ENCODE peak calls at places on chromosomes 7 and 10, in four cellular contexts. O is activated CD8-positive, alpha-beta memory T cell treated with anti-CD3 and anti-CD28 coated beads for 4 hours; P is astrocyte; Z is NCI-H2081. B is an unnamed sample.

GRCh38 chr7:7793921-7794320 is 75.5 kb upstream of the RPA3 start:
- DNase-seq in P (no peak), Z (no peak), O (no peak), B (no peak)

GRCh38 chr10:110337906-110338305 is 33.2 kb upstream of the SMNDC1 start:
- DNase-seq in Z (no peak), O (no peak), P (peak), B (no peak)

GRCh38 chr7:24812313-24812945 is 55.2 kb upstream of the GSDME start:
- DNase-seq in Z (peak), P (no peak), O (no peak), B (peak)

GRCh38 chr7:5532520-5533335 is 109.1 kb upstream of the TNRC18 start:
- DNase-seq in Z (no peak), P (no peak), O (no peak), B (peak)

GRCh38 chr7:111869266-111869665 is 307.0 kb upstream of the IMMP2L start:
- DNase-seq in O (no peak), Z (no peak), P (no peak), B (no peak)

GRCh38 chr7:139918488-139918887 is 89.4 kb downstream of the TBXAS1 start:
- DNase-seq in P (no peak), O (no peak), Z (no peak), B (no peak)

GRCh38 chr10:71531485-71532446 is 135.0 kb downstream of the CDH23 start:
- DNase-seq in Z (no peak), O (no peak), P (no peak), B (no peak)

GRCh38 chr10:75226656-75227055 is 9.1 kb downstream of the COMTD1 start:
- DNase-seq in O (no peak), Z (no peak), P (no peak), B (no peak)

GRCh38 chr10:128000660-128001059 is 93.8 kb downstream of the PTPRE start:
- DNase-seq in P (peak), O (no peak), Z (no peak), B (no peak)

GRCh38 chr7:756928-757560 is 30.0 kb upstream of the PRKAR1B start:
- DNase-seq in P (no peak), Z (no peak), O (no peak), B (peak)

GRCh38 chr10:120975072-120975910 is 124.1 kb downstream of the WDR11 start:
- DNase-seq in P (no peak), Z (no peak), O (no peak), B (no peak)

GRCh38 chr7:28738384-28738783 is 219.7 kb downstream of the TRIL start:
- DNase-seq in O (no peak), Z (no peak), P (no peak), B (no peak)

GRCh38 chr7:111485981-111486380 is 76.3 kb downstream of the IMMP2L start:
- DNase-seq in P (no peak), O (no peak), Z (no peak), B (no peak)

GRCh38 chr10:36675458-36675880 is 449.9 kb upstream of the ANKRD30A start:
- DNase-seq in P (peak), O (no peak), Z (no peak), B (no peak)

GRCh38 chr10:541750-542371 is 147.6 kb downstream of the DIP2C start:
- DNase-seq in O (no peak), P (no peak), Z (no peak), B (no peak)

GRCh38 chr10:44385423-44385725 is 477 bp upstream of the CXCL12 start:
- DNase-seq in P (no peak), Z (no peak), O (no peak), B (no peak)

GRCh38 chr10:102188298-102188940 is 36.2 kb downstream of the NOLC1 start:
- DNase-seq in Z (no peak), P (no peak), O (no peak), B (no peak)

GRCh38 chr10:121732676-121733445 is 134.6 kb upstream of the FGFR2 start:
- DNase-seq in P (no peak), O (no peak), Z (peak), B (no peak)

GRCh38 chr10:119655566-119656001 is 4.4 kb downstream of the BAG3 start:
- DNase-seq in Z (no peak), O (no peak), P (peak), B (no peak)

GRCh38 chr10:49288341-49289065 is 10.5 kb upstream of the C10orf71 start:
- DNase-seq in O (no peak), Z (no peak), P (no peak), B (no peak)

GRCh38 chr7:66741706-66742053 is 1.1 kb downstream of the RABGEF1 start:
- DNase-seq in O (no peak), Z (no peak), P (peak), B (no peak)

GRCh38 chr7:30888783-30889182 is 22.9 kb upstream of the AQP1 start:
- DNase-seq in Z (no peak), P (peak), O (no peak), B (no peak)

GRCh38 chr10:64211466-64211865 is 690.3 kb downstream of the REEP3 start:
- DNase-seq in Z (no peak), P (no peak), O (no peak), B (no peak)

GRCh38 chr7:100825215-100825671 is 2.1 kb downstream of the EPHB4 start:
- DNase-seq in O (no peak), Z (peak), P (no peak), B (peak)

GRCh38 chr10:113463777-113464176 is 89.1 kb upstream of the HABP2 start:
- DNase-seq in O (no peak), P (peak), Z (no peak), B (no peak)

GRCh38 chr7:149713061-149713730 is 60.2 kb downstream of the ZNF467 start:
- DNase-seq in O (no peak), P (no peak), Z (no peak), B (no peak)

GRCh38 chr7:7105800-7106582 is 76.4 kb upstream of the C1GALT1 start:
- DNase-seq in P (no peak), Z (no peak), O (no peak), B (no peak)

GRCh38 chr10:132077091-132077490 is 11.3 kb downstream of the JAKMIP3 start:
- DNase-seq in O (no peak), P (no peak), Z (no peak), B (no peak)

GRCh38 chr10:3372284-3372683 is 199.7 kb upstream of the PITRM1 start:
- DNase-seq in O (no peak), P (peak), Z (no peak), B (no peak)

GRCh38 chr7:5041047-5041446 is 4.6 kb upstream of the RBAK start:
- DNase-seq in P (no peak), O (no peak), Z (no peak), B (no peak)

GRCh38 chr7:4738711-4739527 is 36.5 kb upstream of the AP5Z1 start:
- DNase-seq in Z (peak), O (no peak), P (peak), B (no peak)

GRCh38 chr10:31190488-31190887 is 128.5 kb upstream of the ZEB1 start:
- DNase-seq in O (no peak), P (no peak), Z (no peak), B (no peak)

GRCh38 chr10:76291175-76291574 is 859.8 kb downstream of the LRMDA start:
- DNase-seq in O (no peak), P (no peak), Z (no peak), B (no peak)

GRCh38 chr10:102342462-102342861 is 53.0 kb upstream of the NFKB2 start:
- DNase-seq in O (no peak), Z (no peak), P (peak), B (peak)